ENCODE peak calls at places on chromosomes 16 and 17, in ten cellular contexts. One of them, this sample, is unnamed.
A peak's percentile ranks its signal among the peaks of the same experiment; 100 is the strongest.

GRCh38 chr17:83019376-83019775 is 60.0 kb upstream of the METRNL start:
- DNase-seq in neural progenitor cell: no peak
- DNase-seq in uterus: no peak
- DNase-seq in cardiac fibroblast: no peak
- DNase-seq in endodermal cell: peak; percentile 33
- DNase-seq in adrenal gland: no peak
- DNase-seq in IMR-90: no peak
- DNase-seq in lower lobe of right lung: no peak
- DNase-seq in AG09309: no peak
- DNase-seq in AG04450: no peak
- DNase-seq in this sample: no peak

GRCh38 chr17:77546772-77547201 is 406.0 kb downstream of the SEC14L1 start:
- DNase-seq in neural progenitor cell: peak; percentile 85
- DNase-seq in uterus: no peak
- DNase-seq in cardiac fibroblast: no peak
- DNase-seq in endodermal cell: peak; percentile 85
- DNase-seq in adrenal gland: no peak
- DNase-seq in IMR-90: no peak
- DNase-seq in lower lobe of right lung: no peak
- DNase-seq in AG09309: no peak
- DNase-seq in AG04450: no peak
- DNase-seq in this sample: no peak

GRCh38 chr16:71360378-71360777 is 1.9 kb downstream of the CALB2 start:
- DNase-seq in neural progenitor cell: no peak
- DNase-seq in uterus: no peak
- DNase-seq in cardiac fibroblast: peak; percentile 90
- DNase-seq in endodermal cell: no peak
- DNase-seq in adrenal gland: peak; percentile 75
- DNase-seq in IMR-90: peak; percentile 94
- DNase-seq in lower lobe of right lung: no peak
- DNase-seq in AG09309: peak; percentile 85
- DNase-seq in AG04450: peak; percentile 83
- DNase-seq in this sample: peak; percentile 69

GRCh38 chr16:27112093-27112811 is 45.5 kb downstream of the C16orf82 start:
- DNase-seq in neural progenitor cell: no peak
- DNase-seq in uterus: no peak
- DNase-seq in cardiac fibroblast: no peak
- DNase-seq in endodermal cell: no peak
- DNase-seq in adrenal gland: no peak
- DNase-seq in IMR-90: no peak
- DNase-seq in lower lobe of right lung: no peak
- DNase-seq in AG09309: no peak
- DNase-seq in AG04450: no peak
- DNase-seq in this sample: no peak

GRCh38 chr16:67537270-67537635 is 8.6 kb downstream of the RIPOR1 start:
- DNase-seq in neural progenitor cell: peak; percentile 78
- DNase-seq in uterus: peak; percentile 74
- DNase-seq in cardiac fibroblast: peak; percentile 51
- DNase-seq in endodermal cell: peak; percentile 88
- DNase-seq in adrenal gland: peak; percentile 72
- DNase-seq in IMR-90: peak; percentile 36
- DNase-seq in lower lobe of right lung: peak; percentile 74
- DNase-seq in AG09309: no peak
- DNase-seq in AG04450: no peak
- DNase-seq in this sample: no peak

GRCh38 chr16:74461826-74462225 is 40.5 kb upstream of the CLEC18B start:
- DNase-seq in neural progenitor cell: no peak
- DNase-seq in uterus: no peak
- DNase-seq in cardiac fibroblast: no peak
- DNase-seq in endodermal cell: no peak
- DNase-seq in adrenal gland: no peak
- DNase-seq in IMR-90: no peak
- DNase-seq in lower lobe of right lung: no peak
- DNase-seq in AG09309: no peak
- DNase-seq in AG04450: no peak
- DNase-seq in this sample: peak; percentile 24

GRCh38 chr16:55501549-55502322 is 7.1 kb upstream of the LPCAT2 start:
- DNase-seq in neural progenitor cell: peak; percentile 28
- DNase-seq in uterus: peak; percentile 18
- DNase-seq in cardiac fibroblast: peak; percentile 40
- DNase-seq in endodermal cell: peak; percentile 83
- DNase-seq in adrenal gland: no peak
- DNase-seq in IMR-90: no peak
- DNase-seq in lower lobe of right lung: no peak
- DNase-seq in AG09309: no peak
- DNase-seq in AG04450: no peak
- DNase-seq in this sample: no peak

GRCh38 chr17:28711723-28712036 is at the start of gene PROCA1:
- DNase-seq in neural progenitor cell: no peak
- DNase-seq in uterus: no peak
- DNase-seq in cardiac fibroblast: no peak
- DNase-seq in endodermal cell: peak; percentile 93
- DNase-seq in adrenal gland: no peak
- DNase-seq in IMR-90: no peak
- DNase-seq in lower lobe of right lung: no peak
- DNase-seq in AG09309: no peak
- DNase-seq in AG04450: no peak
- DNase-seq in this sample: no peak

GRCh38 chr16:3444032-3444388 is 530 bp downstream of the NAA60 start:
- DNase-seq in neural progenitor cell: peak; percentile 49
- DNase-seq in uterus: no peak
- DNase-seq in cardiac fibroblast: peak; percentile 86
- DNase-seq in endodermal cell: peak; percentile 67
- DNase-seq in adrenal gland: peak; percentile 35
- DNase-seq in IMR-90: peak; percentile 80
- DNase-seq in lower lobe of right lung: peak; percentile 44
- DNase-seq in AG09309: peak; percentile 55
- DNase-seq in AG04450: peak; percentile 38
- DNase-seq in this sample: peak; percentile 37

GRCh38 chr17:21039839-21040575 is 2.8 kb downstream of the USP22 start:
- DNase-seq in neural progenitor cell: peak; percentile 40
- DNase-seq in uterus: no peak
- DNase-seq in cardiac fibroblast: peak; percentile 65
- DNase-seq in endodermal cell: no peak
- DNase-seq in adrenal gland: no peak
- DNase-seq in IMR-90: peak; percentile 56
- DNase-seq in lower lobe of right lung: no peak
- DNase-seq in AG09309: no peak
- DNase-seq in AG04450: no peak
- DNase-seq in this sample: peak; percentile 50

GRCh38 chr17:50469005-50469605 is 425 bp upstream of the CHAD start:
- DNase-seq in neural progenitor cell: peak; percentile 39
- DNase-seq in uterus: no peak
- DNase-seq in cardiac fibroblast: no peak
- DNase-seq in endodermal cell: peak; percentile 60
- DNase-seq in adrenal gland: no peak
- DNase-seq in IMR-90: no peak
- DNase-seq in lower lobe of right lung: no peak
- DNase-seq in AG09309: no peak
- DNase-seq in AG04450: no peak
- DNase-seq in this sample: no peak

GRCh38 chr16:54677551-54677950 is 253.1 kb upstream of the IRX5 start:
- DNase-seq in neural progenitor cell: no peak
- DNase-seq in uterus: no peak
- DNase-seq in cardiac fibroblast: no peak
- DNase-seq in endodermal cell: no peak
- DNase-seq in adrenal gland: no peak
- DNase-seq in IMR-90: no peak
- DNase-seq in lower lobe of right lung: no peak
- DNase-seq in AG09309: no peak
- DNase-seq in AG04450: no peak
- DNase-seq in this sample: no peak

GRCh38 chr17:29593546-29594440 is 861 bp downstream of the ANKRD13B start:
- DNase-seq in neural progenitor cell: peak; percentile 89
- DNase-seq in uterus: peak; percentile 26
- DNase-seq in cardiac fibroblast: no peak
- DNase-seq in endodermal cell: peak; percentile 96
- DNase-seq in adrenal gland: peak; percentile 25
- DNase-seq in IMR-90: peak; percentile 24
- DNase-seq in lower lobe of right lung: peak; percentile 58
- DNase-seq in AG09309: no peak
- DNase-seq in AG04450: no peak
- DNase-seq in this sample: no peak

GRCh38 chr17:73693016-73693545 is 48.8 kb upstream of the SDK2 start:
- DNase-seq in neural progenitor cell: no peak
- DNase-seq in uterus: no peak
- DNase-seq in cardiac fibroblast: no peak
- DNase-seq in endodermal cell: peak; percentile 45
- DNase-seq in adrenal gland: no peak
- DNase-seq in IMR-90: no peak
- DNase-seq in lower lobe of right lung: no peak
- DNase-seq in AG09309: no peak
- DNase-seq in AG04450: no peak
- DNase-seq in this sample: no peak

GRCh38 chr17:64230551-64231408 is 32.3 kb downstream of the TEX2 start:
- DNase-seq in neural progenitor cell: no peak
- DNase-seq in uterus: no peak
- DNase-seq in cardiac fibroblast: peak; percentile 94
- DNase-seq in endodermal cell: no peak
- DNase-seq in adrenal gland: no peak
- DNase-seq in IMR-90: peak; percentile 97
- DNase-seq in lower lobe of right lung: no peak
- DNase-seq in AG09309: peak; percentile 92
- DNase-seq in AG04450: peak; percentile 84
- DNase-seq in this sample: peak; percentile 79

GRCh38 chr17:34610506-34610905 is 31.1 kb downstream of the TMEM132E start:
- DNase-seq in neural progenitor cell: no peak
- DNase-seq in uterus: no peak
- DNase-seq in cardiac fibroblast: no peak
- DNase-seq in endodermal cell: no peak
- DNase-seq in adrenal gland: no peak
- DNase-seq in IMR-90: no peak
- DNase-seq in lower lobe of right lung: no peak
- DNase-seq in AG09309: no peak
- DNase-seq in AG04450: no peak
- DNase-seq in this sample: no peak

GRCh38 chr17:75273968-75274708 is 3.1 kb upstream of the MIF4GD start:
- DNase-seq in neural progenitor cell: no peak
- DNase-seq in uterus: no peak
- DNase-seq in cardiac fibroblast: peak; percentile 87
- DNase-seq in endodermal cell: no peak
- DNase-seq in adrenal gland: peak; percentile 65
- DNase-seq in IMR-90: peak; percentile 77
- DNase-seq in lower lobe of right lung: no peak
- DNase-seq in AG09309: no peak
- DNase-seq in AG04450: no peak
- DNase-seq in this sample: no peak

GRCh38 chr17:51813166-51813783 is 345.2 kb downstream of the CA10 start:
- DNase-seq in neural progenitor cell: no peak
- DNase-seq in uterus: no peak
- DNase-seq in cardiac fibroblast: no peak
- DNase-seq in endodermal cell: no peak
- DNase-seq in adrenal gland: no peak
- DNase-seq in IMR-90: no peak
- DNase-seq in lower lobe of right lung: no peak
- DNase-seq in AG09309: no peak
- DNase-seq in AG04450: no peak
- DNase-seq in this sample: no peak

GRCh38 chr16:50024207-50024606 is 818 bp upstream of the CNEP1R1 start:
- DNase-seq in neural progenitor cell: no peak
- DNase-seq in uterus: peak; percentile 18
- DNase-seq in cardiac fibroblast: no peak
- DNase-seq in endodermal cell: no peak
- DNase-seq in adrenal gland: no peak
- DNase-seq in IMR-90: no peak
- DNase-seq in lower lobe of right lung: no peak
- DNase-seq in AG09309: no peak
- DNase-seq in AG04450: no peak
- DNase-seq in this sample: no peak
- H3K4me3 ChIP-seq in neural progenitor cell: no peak overlapping the region
- H3K4me3 ChIP-seq in uterus: no peak overlapping the region
- H3K4me3 ChIP-seq in cardiac fibroblast: no peak overlapping the region
- H3K4me3 ChIP-seq in endodermal cell: peak overlapping the region; percentile 61
- H3K4me3 ChIP-seq in adrenal gland: no peak overlapping the region
- H3K4me3 ChIP-seq in IMR-90: no peak overlapping the region
- H3K4me3 ChIP-seq in lower lobe of right lung: no peak overlapping the region
- H3K4me3 ChIP-seq in AG09309: no peak overlapping the region
- H3K4me3 ChIP-seq in AG04450: no peak overlapping the region
- H3K4me3 ChIP-seq in this sample: no peak overlapping the region

GRCh38 chr17:72542317-72542716 is 421.5 kb downstream of the SOX9 start:
- DNase-seq in neural progenitor cell: no peak
- DNase-seq in uterus: no peak
- DNase-seq in cardiac fibroblast: no peak
- DNase-seq in endodermal cell: no peak
- DNase-seq in adrenal gland: no peak
- DNase-seq in IMR-90: no peak
- DNase-seq in lower lobe of right lung: no peak
- DNase-seq in AG09309: no peak
- DNase-seq in AG04450: no peak
- DNase-seq in this sample: no peak
- TF ChIP-seq CTCF in neural progenitor cell: no peak
- TF ChIP-seq CTCF in uterus: no peak
- TF ChIP-seq CTCF in cardiac fibroblast: no peak
- TF ChIP-seq CTCF in endodermal cell: no peak
- TF ChIP-seq CTCF in adrenal gland: no peak
- TF ChIP-seq CTCF in IMR-90: no peak
- TF ChIP-seq CTCF in lower lobe of right lung: no peak
- TF ChIP-seq CTCF in AG09309: no peak
- TF ChIP-seq CTCF in AG04450: no peak
- TF ChIP-seq CTCF in this sample: no peak

DNA sequence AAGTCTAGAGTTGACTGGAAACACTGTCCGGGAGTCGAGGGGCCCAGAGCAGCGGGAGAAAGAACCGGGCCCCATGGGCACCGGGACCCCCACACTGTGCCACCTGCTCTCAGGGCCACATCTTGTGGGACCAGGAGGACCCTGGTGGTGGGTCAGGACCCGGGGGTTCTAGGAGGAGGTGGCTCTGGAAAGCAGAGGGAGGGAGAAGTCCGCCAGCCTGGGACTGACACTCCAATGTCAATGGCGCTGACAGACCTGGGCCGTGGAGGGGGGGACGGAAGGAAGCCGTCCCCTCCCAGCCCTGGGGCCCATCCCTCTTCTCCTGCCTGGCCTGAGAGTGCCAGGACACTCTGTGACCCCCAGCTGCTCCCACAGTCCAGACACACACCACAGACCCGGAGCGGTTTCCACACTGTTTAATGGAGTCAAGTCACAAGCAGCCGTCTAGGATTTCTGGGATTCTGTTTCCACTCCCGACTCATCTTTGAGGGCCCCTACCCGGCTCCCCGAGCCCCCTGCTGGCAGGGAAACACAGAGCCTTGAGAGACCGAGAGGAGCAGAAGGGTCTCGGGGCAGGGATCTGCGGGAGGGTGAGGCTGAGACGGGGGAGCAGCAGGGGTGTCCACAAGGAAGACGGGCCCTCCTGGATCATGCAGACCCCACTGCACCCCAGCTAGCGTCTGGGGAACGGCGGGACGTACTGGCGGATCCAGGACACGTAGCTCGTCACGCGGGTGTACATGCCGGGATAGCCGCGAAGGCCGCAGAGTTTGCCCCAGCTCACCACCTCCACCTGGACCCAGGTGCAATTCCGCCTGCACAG is 23.6 kb upstream of the UBE2I start:
- DNase-seq in neural progenitor cell: no peak
- DNase-seq in uterus: no peak
- DNase-seq in cardiac fibroblast: no peak
- DNase-seq in endodermal cell: peak; percentile 71
- DNase-seq in adrenal gland: no peak
- DNase-seq in IMR-90: no peak
- DNase-seq in lower lobe of right lung: no peak
- DNase-seq in AG09309: no peak
- DNase-seq in AG04450: no peak
- DNase-seq in this sample: no peak
- H3K4me3 ChIP-seq in neural progenitor cell: no peak overlapping the region
- H3K4me3 ChIP-seq in uterus: no peak overlapping the region
- H3K4me3 ChIP-seq in cardiac fibroblast: no peak overlapping the region
- H3K4me3 ChIP-seq in endodermal cell: no peak overlapping the region
- H3K4me3 ChIP-seq in adrenal gland: no peak overlapping the region
- H3K4me3 ChIP-seq in IMR-90: no peak overlapping the region
- H3K4me3 ChIP-seq in lower lobe of right lung: no peak overlapping the region
- H3K4me3 ChIP-seq in AG09309: no peak overlapping the region
- H3K4me3 ChIP-seq in AG04450: no peak overlapping the region
- H3K4me3 ChIP-seq in this sample: no peak overlapping the region

GRCh38 chr17:19510903-19511302 is 22.8 kb upstream of the SLC47A1 start:
- DNase-seq in neural progenitor cell: no peak
- DNase-seq in uterus: peak; percentile 52
- DNase-seq in cardiac fibroblast: no peak
- DNase-seq in endodermal cell: no peak
- DNase-seq in adrenal gland: no peak
- DNase-seq in IMR-90: no peak
- DNase-seq in lower lobe of right lung: no peak
- DNase-seq in AG09309: no peak
- DNase-seq in AG04450: no peak
- DNase-seq in this sample: no peak
- TF ChIP-seq CTCF in neural progenitor cell: no peak
- TF ChIP-seq CTCF in uterus: no peak
- TF ChIP-seq CTCF in cardiac fibroblast: no peak
- TF ChIP-seq CTCF in endodermal cell: no peak
- TF ChIP-seq CTCF in adrenal gland: no peak
- TF ChIP-seq CTCF in IMR-90: no peak
- TF ChIP-seq CTCF in lower lobe of right lung: no peak
- TF ChIP-seq CTCF in AG09309: no peak
- TF ChIP-seq CTCF in AG04450: no peak
- TF ChIP-seq CTCF in this sample: no peak

This sample was measured in astrocyte of the cerebellum.